ENCODE peak calls at places on chromosomes 2 and 18, in ten cellular contexts. One of them, this sample, is unnamed.

GRCh38 chr2:224038049-224038829 is 847 bp downstream of the SERPINE2 start:
- DNase-seq in Peyer's patch: no peak
- DNase-seq in GM23338: peak; percentile 87
- DNase-seq in T1000: no peak
- DNase-seq in HEK293T: peak; percentile 64
- DNase-seq in smooth muscle cell of the brain vasculature: no peak
- DNase-seq in GDM1: no peak
- DNase-seq in amygdala: no peak
- DNase-seq in erythroblast: peak; percentile 25
- DNase-seq in WTC11: peak; percentile 73
- DNase-seq in this sample: peak; percentile 60

GRCh38 chr2:105490956-105491355 is 92.1 kb upstream of the FHL2 start:
- DNase-seq in Peyer's patch: no peak
- DNase-seq in GM23338: no peak
- DNase-seq in T1000: no peak
- DNase-seq in HEK293T: no peak
- DNase-seq in smooth muscle cell of the brain vasculature: no peak
- DNase-seq in GDM1: no peak
- DNase-seq in amygdala: no peak
- DNase-seq in erythroblast: no peak
- DNase-seq in WTC11: no peak
- DNase-seq in this sample: peak; percentile 71

GRCh38 chr2:63875758-63876710 is 34.3 kb downstream of the UGP2 start:
- DNase-seq in Peyer's patch: no peak
- DNase-seq in GM23338: no peak
- DNase-seq in T1000: no peak
- DNase-seq in HEK293T: no peak
- DNase-seq in smooth muscle cell of the brain vasculature: no peak
- DNase-seq in GDM1: no peak
- DNase-seq in amygdala: no peak
- DNase-seq in erythroblast: no peak
- DNase-seq in WTC11: no peak
- DNase-seq in this sample: no peak

GRCh38 chr2:179191110-179191509 is 73.5 kb downstream of the SESTD1 start:
- DNase-seq in Peyer's patch: no peak
- DNase-seq in GM23338: no peak
- DNase-seq in T1000: no peak
- DNase-seq in HEK293T: no peak
- DNase-seq in smooth muscle cell of the brain vasculature: no peak
- DNase-seq in GDM1: no peak
- DNase-seq in amygdala: no peak
- DNase-seq in erythroblast: no peak
- DNase-seq in WTC11: no peak
- DNase-seq in this sample: no peak

GRCh38 chr18:77114564-77115391 is 17.8 kb downstream of the MBP start:
- DNase-seq in Peyer's patch: peak; percentile 92
- DNase-seq in GM23338: no peak
- DNase-seq in T1000: no peak
- DNase-seq in HEK293T: no peak
- DNase-seq in smooth muscle cell of the brain vasculature: peak; percentile 75
- DNase-seq in GDM1: peak; percentile 98
- DNase-seq in amygdala: no peak
- DNase-seq in erythroblast: peak; percentile 86
- DNase-seq in WTC11: no peak
- DNase-seq in this sample: peak; percentile 95

GRCh38 chr18:23077493-23078256 is 57.6 kb upstream of the CABLES1 start:
- DNase-seq in Peyer's patch: no peak
- DNase-seq in GM23338: peak; percentile 36
- DNase-seq in T1000: no peak
- DNase-seq in HEK293T: no peak
- DNase-seq in smooth muscle cell of the brain vasculature: no peak
- DNase-seq in GDM1: no peak
- DNase-seq in amygdala: no peak
- DNase-seq in erythroblast: peak; percentile 12
- DNase-seq in WTC11: peak; percentile 21
- DNase-seq in this sample: no peak

GRCh38 chr2:225040862-225041209 is 1.4 kb downstream of the DOCK10 start:
- DNase-seq in Peyer's patch: peak; percentile 48
- DNase-seq in GM23338: no peak
- DNase-seq in T1000: no peak
- DNase-seq in HEK293T: no peak
- DNase-seq in smooth muscle cell of the brain vasculature: no peak
- DNase-seq in GDM1: no peak
- DNase-seq in amygdala: peak; percentile 23
- DNase-seq in erythroblast: no peak
- DNase-seq in WTC11: peak; percentile 9
- DNase-seq in this sample: peak; percentile 77

GRCh38 chr2:164952057-164952702 is 3.1 kb downstream of the SLC38A11 start:
- DNase-seq in Peyer's patch: no peak
- DNase-seq in GM23338: no peak
- DNase-seq in T1000: no peak
- DNase-seq in HEK293T: no peak
- DNase-seq in smooth muscle cell of the brain vasculature: no peak
- DNase-seq in GDM1: peak; percentile 19
- DNase-seq in amygdala: no peak
- DNase-seq in erythroblast: no peak
- DNase-seq in WTC11: no peak
- DNase-seq in this sample: no peak

GRCh38 chr2:73172963-73173362 is 29.4 kb upstream of the NOTO start:
- DNase-seq in Peyer's patch: no peak
- DNase-seq in GM23338: no peak
- DNase-seq in T1000: no peak
- DNase-seq in HEK293T: no peak
- DNase-seq in smooth muscle cell of the brain vasculature: no peak
- DNase-seq in GDM1: no peak
- DNase-seq in amygdala: no peak
- DNase-seq in erythroblast: no peak
- DNase-seq in WTC11: no peak
- DNase-seq in this sample: no peak

GRCh38 chr2:171847627-171848026 is 46.4 kb downstream of the SLC25A12 start:
- DNase-seq in Peyer's patch: no peak
- DNase-seq in GM23338: no peak
- DNase-seq in T1000: no peak
- DNase-seq in HEK293T: no peak
- DNase-seq in smooth muscle cell of the brain vasculature: no peak
- DNase-seq in GDM1: no peak
- DNase-seq in amygdala: no peak
- DNase-seq in erythroblast: no peak
- DNase-seq in WTC11: no peak
- DNase-seq in this sample: no peak

GRCh38 chr18:77068321-77068841 is 64.2 kb downstream of the MBP start:
- DNase-seq in Peyer's patch: no peak
- DNase-seq in GM23338: no peak
- DNase-seq in T1000: no peak
- DNase-seq in HEK293T: no peak
- DNase-seq in smooth muscle cell of the brain vasculature: no peak
- DNase-seq in GDM1: peak; percentile 53
- DNase-seq in amygdala: no peak
- DNase-seq in erythroblast: no peak
- DNase-seq in WTC11: no peak
- DNase-seq in this sample: no peak

GRCh38 chr2:151289972-151290335 is 486 bp upstream of the NMI start:
- DNase-seq in Peyer's patch: no peak
- DNase-seq in GM23338: peak; percentile 25
- DNase-seq in T1000: no peak
- DNase-seq in HEK293T: no peak
- DNase-seq in smooth muscle cell of the brain vasculature: no peak
- DNase-seq in GDM1: peak; percentile 36
- DNase-seq in amygdala: no peak
- DNase-seq in erythroblast: peak; percentile 90
- DNase-seq in WTC11: no peak
- DNase-seq in this sample: no peak

GRCh38 chr2:164456599-164456998 is 164.7 kb downstream of the GRB14 start:
- DNase-seq in Peyer's patch: no peak
- DNase-seq in GM23338: no peak
- DNase-seq in T1000: no peak
- DNase-seq in HEK293T: peak; percentile 22
- DNase-seq in smooth muscle cell of the brain vasculature: peak; percentile 56
- DNase-seq in GDM1: no peak
- DNase-seq in amygdala: no peak
- DNase-seq in erythroblast: no peak
- DNase-seq in WTC11: no peak
- DNase-seq in this sample: no peak

GRCh38 chr2:230347659-230348305 is 20.8 kb downstream of the SP140L start:
- DNase-seq in Peyer's patch: no peak
- DNase-seq in GM23338: no peak
- DNase-seq in T1000: no peak
- DNase-seq in HEK293T: no peak
- DNase-seq in smooth muscle cell of the brain vasculature: no peak
- DNase-seq in GDM1: no peak
- DNase-seq in amygdala: no peak
- DNase-seq in erythroblast: peak; percentile 26
- DNase-seq in WTC11: no peak
- DNase-seq in this sample: no peak